ENCODE peak calls at places on chromosomes 12 and 14, in four cellular contexts. U is IMR-90, X is endothelial cell of umbilical vein, R is K562. W is an unnamed sample.

GRCh38 chr12:52561880-52562449 is 9.0 kb upstream of the KRT71 start:
- DNase-seq in X (no peak), R (peak; percentile 24), U (no peak), W (no peak)

GRCh38 chr12:106228320-106228710 is 19.5 kb downstream of the CKAP4 start:
- DNase-seq in X (no peak), R (no peak), U (no peak), W (no peak)

GRCh38 chr12:109291531-109292341 is 17.3 kb downstream of the FOXN4 start:
- DNase-seq in U (no peak), X (no peak), R (no peak), W (no peak)

GRCh38 chr12:127268121-127268520 is 998.8 kb upstream of the TMEM132C start:
- DNase-seq in X (no peak), R (no peak), U (no peak), W (no peak)

GRCh38 chr12:124096109-124096508 is 123.1 kb downstream of the ZNF664 start:
- DNase-seq in U (no peak), X (no peak), R (no peak), W (no peak)

GRCh38 chr12:95718001-95718400 is 72.6 kb downstream of the NTN4 start:
- DNase-seq in X (peak; percentile 73), R (no peak), U (no peak), W (no peak)

GRCh38 chr12:80321653-80322052 is 122.4 kb upstream of the PTPRQ start:
- DNase-seq in U (peak; percentile 15), R (no peak), X (no peak), W (peak; percentile 33)

GRCh38 chr14:64875350-64875749 is 4.4 kb downstream of the SPTB start:
- DNase-seq in R (no peak), X (no peak), U (no peak), W (no peak)

GRCh38 chr12:31222620-31223222 is 103.2 kb downstream of the SINHCAF start:
- DNase-seq in U (no peak), X (no peak), R (no peak), W (no peak)

GRCh38 chr14:38143651-38144505 is 63.8 kb upstream of the SSTR1 start:
- DNase-seq in X (peak; percentile 68), R (no peak), U (peak; percentile 92), W (no peak)

GRCh38 chr14:74641581-74641980 is 29.5 kb upstream of the LTBP2 start:
- DNase-seq in U (no peak), R (no peak), X (no peak), W (no peak)

GRCh38 chr12:25957898-25958253 is 606 bp upstream of the RASSF8 start:
- DNase-seq in U (peak; percentile 82), R (no peak), X (peak; percentile 93), W (no peak)

GRCh38 chr12:97751704-97752103 is 289.1 kb downstream of the RMST start:
- DNase-seq in X (no peak), R (no peak), U (no peak), W (no peak)

GRCh38 chr14:102507026-102507860 is 2.3 kb downstream of the ANKRD9 start:
- DNase-seq in R (peak; percentile 35), U (no peak), X (no peak), W (no peak)

GRCh38 chr12:43964022-43964421 is 128.1 kb downstream of the TMEM117 start:
- DNase-seq in X (no peak), R (no peak), U (no peak), W (no peak)

GRCh38 chr14:73591690-73592448 is at the start of gene ACOT4:
- DNase-seq in R (no peak), X (no peak), U (peak; percentile 20), W (no peak)

GRCh38 chr14:106788534-106788933 is 1262.2 kb downstream of the TMEM121 start:
- DNase-seq in X (no peak), U (no peak), R (no peak), W (no peak)

GRCh38 chr14:69204753-69205152 is 13.5 kb downstream of the EXD2 start:
- DNase-seq in U (no peak), X (peak; percentile 29), R (no peak), W (no peak)

GRCh38 chr12:130131817-130132216 is 30.4 kb upstream of the FZD10 start:
- DNase-seq in R (no peak), X (no peak), U (no peak), W (no peak)

GRCh38 chr12:128639089-128639488 is 184.7 kb downstream of the SLC15A4 start:
- DNase-seq in U (no peak), X (no peak), R (no peak), W (no peak)

GRCh38 chr14:25400607-25401206 is 350.8 kb upstream of the STXBP6 start:
- DNase-seq in R (peak; percentile 15), X (peak; percentile 63), U (peak; percentile 29), W (no peak)

GRCh38 chr12:96454396-96454795 is 35.0 kb upstream of the CFAP54 start:
- DNase-seq in X (no peak), U (peak; percentile 50), R (no peak), W (no peak)

GRCh38 chr14:61326149-61326548 is 4.8 kb downstream of the PRKCH start:
- DNase-seq in R (no peak), X (no peak), U (no peak), W (no peak)

GRCh38 chr12:45762185-45763110 is 32.9 kb downstream of the ARID2 start:
- DNase-seq in R (peak; percentile 9), U (peak; percentile 78), X (peak; percentile 70), W (no peak)

GRCh38 chr12:13222076-13222475 is 25.6 kb downstream of the EMP1 start:
- DNase-seq in R (no peak), U (no peak), X (no peak), W (no peak)

GRCh38 chr14:23154876-23155587 is 28.4 kb downstream of the SLC7A8 start:
- DNase-seq in R (peak; percentile 45), U (peak; percentile 89), X (peak; percentile 85), W (no peak)

GRCh38 chr14:53603994-53604393 is 352.6 kb downstream of the BMP4 start:
- DNase-seq in R (no peak), U (no peak), X (no peak), W (no peak)

GRCh38 chr12:9792961-9793617 is 32.4 kb upstream of the CD69 start:
- DNase-seq in U (peak; percentile 70), X (peak; percentile 65), R (no peak), W (no peak)

DNA sequence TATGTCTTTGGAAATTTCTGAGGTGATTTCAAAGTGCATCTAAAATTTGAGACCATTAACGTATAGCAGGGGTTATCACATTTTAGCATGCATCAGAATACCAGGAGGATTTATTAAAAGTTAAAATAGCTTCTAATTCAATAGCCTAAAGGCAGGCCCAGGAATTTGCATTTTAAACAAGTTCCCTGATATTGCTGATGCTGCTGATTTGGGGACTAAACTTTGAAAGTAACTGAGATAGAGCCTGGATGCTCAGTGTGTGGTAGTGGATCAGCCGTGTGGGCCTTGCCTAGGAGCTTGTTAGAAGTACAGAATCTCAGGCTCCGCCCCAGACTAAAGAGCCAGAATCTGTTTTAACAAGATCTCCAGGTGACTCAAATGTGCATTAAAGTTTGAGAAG is 375.0 kb upstream of the FBXO33 start:
- DNase-seq in R (no peak), X (no peak), U (no peak), W (no peak)
- H3K9me1 ChIP-seq in R (no peaks in the 10 kb centered on the region), X (no peaks in the 10 kb centered on the region), U (no peaks in the 10 kb centered on the region), W (no peaks in the 10 kb centered on the region)

DNA sequence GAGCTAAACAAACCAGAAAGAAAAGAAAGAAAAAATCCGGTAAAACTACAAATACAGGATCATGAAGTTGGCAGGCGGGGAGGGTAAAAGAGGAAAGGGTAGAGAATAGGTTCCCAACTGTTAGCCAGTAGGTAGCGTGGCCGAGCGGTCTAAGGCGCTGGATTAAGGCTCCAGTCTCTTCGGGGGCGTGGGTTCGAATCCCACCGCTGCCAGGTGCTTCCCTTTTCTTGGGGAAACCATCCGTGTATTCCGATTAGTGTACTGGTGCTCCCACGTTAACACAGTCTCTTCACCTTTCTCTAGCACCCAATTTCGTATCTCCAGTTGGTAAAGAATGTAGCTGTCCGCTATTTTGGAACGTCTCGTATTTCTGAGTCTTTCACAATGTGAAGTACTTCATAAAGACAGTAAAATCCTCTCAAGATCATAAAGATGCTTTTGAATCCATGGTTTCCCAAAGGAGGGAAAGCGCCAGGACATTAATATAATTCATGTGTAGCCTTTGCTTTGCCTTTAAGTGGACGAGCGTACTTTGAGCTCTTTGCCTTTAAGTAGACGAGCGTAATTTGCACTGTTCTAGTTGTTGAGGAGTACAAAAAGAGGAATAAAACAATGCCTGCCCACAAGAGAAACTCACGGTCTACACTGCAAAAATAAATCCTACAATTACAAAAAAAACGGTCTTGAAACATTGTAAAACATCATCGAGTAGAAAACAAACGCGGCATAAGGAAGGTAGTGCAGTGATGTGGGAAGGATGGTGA is 19.0 kb upstream of the RNASE12 start:
- DNase-seq in R (peak; percentile 40), X (peak; percentile 79), U (peak; percentile 82), W (peak; percentile 70)
- H3K4me1 ChIP-seq in R (peaks cover 14% of the 10 kb centered on the region), X (peaks cover 11% of the 10 kb centered on the region), U (no peaks in the 10 kb centered on the region), W (peaks cover 9% of the 10 kb centered on the region)

GRCh38 chr14:39395555-39396254 is 36.5 kb downstream of the FBXO33 start:
- DNase-seq in X (peak; percentile 4), R (peak; percentile 11), U (peak; percentile 39), W (no peak)
- H3K9me1 ChIP-seq in X (no peaks in the 10 kb centered on the region), R (no peaks in the 10 kb centered on the region), U (peaks cover 3% of the 10 kb centered on the region), W (no peaks in the 10 kb centered on the region)

GRCh38 chr12:6374028-6374780 is 1.2 kb downstream of the SCNN1A start:
- DNase-seq in R (no peak), X (no peak), U (no peak), W (no peak)
- H3K4me1 ChIP-seq in R (peaks cover 30% of the 10 kb centered on the region), X (peaks cover 29% of the 10 kb centered on the region), U (peaks cover 33% of the 10 kb centered on the region), W (peaks cover 82% of the 10 kb centered on the region)

GRCh38 chr12:78871566-78871965 is 7.0 kb downstream of the SYT1 start:
- DNase-seq in U (peak; percentile 30), R (no peak), X (no peak), W (no peak)
- H3K9me1 ChIP-seq in U (no peaks in the 10 kb centered on the region), R (no peaks in the 10 kb centered on the region), X (no peaks in the 10 kb centered on the region), W (no peaks in the 10 kb centered on the region)

DNA sequence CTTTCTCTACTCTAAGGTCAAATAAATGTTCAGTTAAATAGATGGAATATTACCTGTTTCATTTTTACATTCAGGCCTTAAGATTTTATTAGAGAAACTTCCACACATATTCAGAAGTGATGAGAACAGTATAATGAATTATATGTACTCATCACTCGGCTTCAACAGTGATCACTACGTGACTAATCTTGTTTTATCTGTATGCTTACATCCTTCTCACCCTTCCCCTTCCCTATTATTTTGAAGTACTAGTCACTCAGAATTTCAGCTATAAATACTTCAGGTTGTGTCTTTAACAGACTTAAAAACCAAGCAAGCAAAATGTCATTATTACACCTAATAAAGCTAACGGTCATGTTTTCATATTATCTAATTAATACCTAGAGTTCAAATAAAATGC is 34.9 kb downstream of the ETV6 start:
- DNase-seq in U (peak; percentile 56), X (peak; percentile 15), R (no peak), W (no peak)
- H3K4me1 ChIP-seq in U (peaks cover 18% of the 10 kb centered on the region), X (peaks cover 7% of the 10 kb centered on the region), R (no peaks in the 10 kb centered on the region), W (peaks cover 7% of the 10 kb centered on the region)